ENCODE peak calls at places on chromosomes 2 and 18, in five cellular contexts. One of them, this sample, is unnamed.

GRCh38 chr2:120177011-120177621 is 46.1 kb downstream of the TMEM185B start:
- DNase-seq in spleen: peak
- DNase-seq in vagina: no peak
- DNase-seq in H9: peak
- DNase-seq in lower leg skin: peak
- DNase-seq in this sample: no peak

GRCh38 chr2:184530959-184531358 is 67.4 kb upstream of the ZNF804A start:
- DNase-seq in spleen: peak
- DNase-seq in vagina: no peak
- DNase-seq in H9: no peak
- DNase-seq in lower leg skin: no peak
- DNase-seq in this sample: no peak

GRCh38 chr2:225995788-225996476 is 596.4 kb downstream of the NYAP2 start:
- DNase-seq in spleen: no peak
- DNase-seq in vagina: no peak
- DNase-seq in H9: no peak
- DNase-seq in lower leg skin: no peak
- DNase-seq in this sample: no peak

GRCh38 chr2:217989221-217989948 is 13.4 kb downstream of the TNS1 start:
- DNase-seq in spleen: peak
- DNase-seq in vagina: no peak
- DNase-seq in H9: no peak
- DNase-seq in lower leg skin: no peak
- DNase-seq in this sample: peak

GRCh38 chr2:15112216-15112615 is 448.9 kb downstream of the NBAS start:
- DNase-seq in spleen: no peak
- DNase-seq in vagina: no peak
- DNase-seq in H9: no peak
- DNase-seq in lower leg skin: no peak
- DNase-seq in this sample: no peak

GRCh38 chr2:179521944-179522343 is 257.3 kb upstream of the SESTD1 start:
- DNase-seq in spleen: no peak
- DNase-seq in vagina: no peak
- DNase-seq in H9: no peak
- DNase-seq in lower leg skin: no peak
- DNase-seq in this sample: no peak

GRCh38 chr18:57784034-57784815 is 18.9 kb downstream of the ATP8B1 start:
- DNase-seq in spleen: no peak
- DNase-seq in vagina: no peak
- DNase-seq in H9: no peak
- DNase-seq in lower leg skin: no peak
- DNase-seq in this sample: no peak

GRCh38 chr2:11562476-11562875 is 28.6 kb downstream of the GREB1 start:
- DNase-seq in spleen: peak
- DNase-seq in vagina: no peak
- DNase-seq in H9: no peak
- DNase-seq in lower leg skin: no peak
- DNase-seq in this sample: no peak

GRCh38 chr2:54500404-54501147 is 44.4 kb downstream of the SPTBN1 start:
- DNase-seq in spleen: no peak
- DNase-seq in vagina: no peak
- DNase-seq in H9: no peak
- DNase-seq in lower leg skin: peak
- DNase-seq in this sample: no peak
- TF ChIP-seq CTCF in spleen: no peak
- TF ChIP-seq CTCF in vagina: no peak
- TF ChIP-seq CTCF in H9: no peak
- TF ChIP-seq CTCF in lower leg skin: no peak
- TF ChIP-seq CTCF in this sample: no peak

GRCh38 chr2:195779491-195779890 is 122.5 kb downstream of the SLC39A10 start:
- DNase-seq in spleen: no peak
- DNase-seq in vagina: no peak
- DNase-seq in H9: no peak
- DNase-seq in lower leg skin: no peak
- DNase-seq in this sample: no peak
- TF ChIP-seq CTCF in spleen: no peak
- TF ChIP-seq CTCF in vagina: no peak
- TF ChIP-seq CTCF in H9: no peak
- TF ChIP-seq CTCF in lower leg skin: no peak
- TF ChIP-seq CTCF in this sample: no peak

GRCh38 chr2:135893374-135893794 is 17.1 kb upstream of the MCM6 start:
- DNase-seq in spleen: no peak
- DNase-seq in vagina: no peak
- DNase-seq in H9: no peak
- DNase-seq in lower leg skin: no peak
- DNase-seq in this sample: no peak
- TF ChIP-seq CTCF in spleen: no peak
- TF ChIP-seq CTCF in vagina: no peak
- TF ChIP-seq CTCF in H9: no peak
- TF ChIP-seq CTCF in lower leg skin: no peak
- TF ChIP-seq CTCF in this sample: no peak

DNA sequence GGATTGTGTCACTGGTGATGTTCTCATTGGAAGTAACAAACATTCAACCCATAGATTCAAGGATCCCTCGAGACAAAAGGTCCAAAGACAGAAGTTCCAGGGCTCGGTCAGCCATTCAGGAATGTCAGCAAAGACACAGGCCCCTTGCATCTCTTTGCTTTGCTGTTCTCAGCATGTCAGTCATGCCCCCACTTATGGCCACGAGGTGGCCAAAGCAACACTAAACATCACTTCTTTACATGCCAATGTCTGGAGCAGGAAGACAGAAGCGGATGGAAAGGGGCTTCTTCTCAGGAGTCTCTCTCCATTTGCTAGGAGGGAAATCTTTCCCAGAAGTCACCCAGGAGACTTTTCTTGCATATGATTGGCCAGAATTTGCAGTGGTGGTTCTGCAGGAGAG is 191.6 kb upstream of the SP5 start:
- DNase-seq in spleen: no peak
- DNase-seq in vagina: no peak
- DNase-seq in H9: no peak
- DNase-seq in lower leg skin: no peak
- DNase-seq in this sample: no peak
- TF ChIP-seq CTCF in spleen: no peak
- TF ChIP-seq CTCF in vagina: no peak
- TF ChIP-seq CTCF in H9: peak
- TF ChIP-seq CTCF in lower leg skin: no peak
- TF ChIP-seq CTCF in this sample: peak

GRCh38 chr2:240522406-240522805 is 35.4 kb downstream of the ANKMY1 start:
- DNase-seq in spleen: peak
- DNase-seq in vagina: no peak
- DNase-seq in H9: no peak
- DNase-seq in lower leg skin: no peak
- DNase-seq in this sample: no peak

GRCh38 chr2:240519396-240520142 is 38.2 kb downstream of the ANKMY1 start:
- DNase-seq in spleen: peak
- DNase-seq in vagina: peak
- DNase-seq in H9: no peak
- DNase-seq in lower leg skin: no peak
- DNase-seq in this sample: no peak

GRCh38 chr2:240518981-240519380 is 38.8 kb downstream of the ANKMY1 start:
- DNase-seq in spleen: no peak
- DNase-seq in vagina: no peak
- DNase-seq in H9: no peak
- DNase-seq in lower leg skin: no peak
- DNase-seq in this sample: no peak

GRCh38 chr2:240520974-240521350 is 36.8 kb downstream of the ANKMY1 start:
- DNase-seq in spleen: peak
- DNase-seq in vagina: peak
- DNase-seq in H9: no peak
- DNase-seq in lower leg skin: no peak
- DNase-seq in this sample: no peak

GRCh38 chr2:240520143-240520973 is 37.4 kb downstream of the ANKMY1 start:
- DNase-seq in spleen: peak
- DNase-seq in vagina: peak
- DNase-seq in H9: peak
- DNase-seq in lower leg skin: no peak
- DNase-seq in this sample: no peak
- TF ChIP-seq CTCF in spleen: no peak
- TF ChIP-seq CTCF in vagina: no peak
- TF ChIP-seq CTCF in H9: peak
- TF ChIP-seq CTCF in lower leg skin: peak
- TF ChIP-seq CTCF in this sample: no peak

GRCh38 chr2:96788393-96789244 is 27.4 kb upstream of the CNNM3 start:
- DNase-seq in spleen: no peak
- DNase-seq in vagina: no peak
- DNase-seq in H9: no peak
- DNase-seq in lower leg skin: no peak
- DNase-seq in this sample: no peak
- TF ChIP-seq CTCF in spleen: no peak
- TF ChIP-seq CTCF in vagina: no peak
- TF ChIP-seq CTCF in H9: no peak
- TF ChIP-seq CTCF in lower leg skin: no peak
- TF ChIP-seq CTCF in this sample: no peak

DNA sequence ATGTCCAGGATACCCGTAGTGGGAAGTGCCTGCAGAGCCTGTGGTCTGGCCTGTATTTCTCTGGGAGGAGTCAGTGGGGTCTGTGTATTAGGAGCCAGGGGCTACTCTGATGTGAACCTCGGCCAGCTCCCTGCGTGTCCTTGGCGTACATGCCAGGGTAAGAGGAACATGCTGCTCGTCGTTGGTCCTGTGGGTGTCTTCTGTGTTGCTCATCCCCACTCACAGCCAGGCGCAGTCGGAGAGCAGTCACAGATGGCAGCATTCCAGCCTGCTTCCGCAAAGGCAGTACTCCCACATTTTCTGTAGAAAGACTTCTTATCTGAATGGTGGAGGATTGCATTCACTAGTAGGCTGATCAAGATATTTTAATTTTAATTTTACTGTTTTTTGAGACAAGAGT is 84.9 kb downstream of the DGKD start:
- DNase-seq in spleen: peak
- DNase-seq in vagina: no peak
- DNase-seq in H9: no peak
- DNase-seq in lower leg skin: no peak
- DNase-seq in this sample: peak
- TF ChIP-seq CTCF in spleen: no peak
- TF ChIP-seq CTCF in vagina: no peak
- TF ChIP-seq CTCF in H9: no peak
- TF ChIP-seq CTCF in lower leg skin: no peak
- TF ChIP-seq CTCF in this sample: no peak

DNA sequence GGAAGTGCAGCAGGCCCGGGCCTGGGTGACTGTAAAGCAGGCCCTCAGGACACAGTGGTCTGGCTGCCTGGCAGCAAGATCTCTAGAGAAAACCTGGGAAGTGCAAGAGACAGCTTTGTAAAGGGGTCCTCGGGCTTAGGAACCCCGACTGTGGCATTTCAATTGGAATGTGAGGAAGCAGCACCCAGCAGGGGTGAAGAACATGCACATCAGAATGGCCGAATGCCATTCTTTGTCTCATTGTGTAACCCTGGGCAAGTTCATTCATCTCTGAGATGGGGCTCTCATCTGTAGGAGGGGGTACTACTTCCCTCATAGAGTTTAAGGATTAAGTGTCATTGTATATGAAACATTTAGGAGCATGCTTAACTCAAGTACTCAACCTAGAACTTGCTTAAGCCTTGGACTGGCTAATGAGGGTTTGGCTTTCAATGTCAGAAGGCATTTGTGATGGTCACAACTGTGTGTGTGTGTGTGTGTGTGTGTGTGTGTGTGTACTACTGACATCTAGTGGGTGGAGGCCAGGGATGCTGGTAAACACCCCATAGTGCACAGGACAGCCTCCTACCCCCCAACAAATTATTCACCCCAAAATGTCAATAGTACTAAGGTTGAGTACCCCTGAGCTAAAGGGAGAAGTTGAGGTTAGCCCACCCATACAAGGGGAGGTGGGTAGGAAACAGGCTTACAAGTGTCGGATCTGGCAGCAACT is 29.3 kb downstream of the MEX3C start:
- DNase-seq in spleen: no peak
- DNase-seq in vagina: no peak
- DNase-seq in H9: peak
- DNase-seq in lower leg skin: no peak
- DNase-seq in this sample: no peak
- TF ChIP-seq CTCF in spleen: no peak
- TF ChIP-seq CTCF in vagina: no peak
- TF ChIP-seq CTCF in H9: peak
- TF ChIP-seq CTCF in lower leg skin: no peak
- TF ChIP-seq CTCF in this sample: no peak

This sample was measured in chondrocyte.